ENCODE peak calls at places on chromosomes 12 and 14, in eight cellular contexts. Y, N, F, O, J, C, W and I are unnamed samples.
A peak's percentile ranks its signal among the peaks of the same experiment; 100 is the strongest.

GRCh38 chr12:120015313-120015712 is 26.3 kb downstream of the BICDL1 start:
- DNase-seq in Y (no peak), N (peak; percentile 17), F (no peak), O (no peak), J (no peak), C (no peak), W (no peak), I (no peak)

GRCh38 chr12:122062832-122063690 is 15.5 kb upstream of the MLXIP start:
- DNase-seq in Y (peak; percentile 24), N (no peak), F (peak; percentile 87), O (no peak), J (no peak), C (no peak), W (no peak), I (peak; percentile 72)

GRCh38 chr12:2551097-2551496 is 243.7 kb upstream of the FKBP4 start:
- DNase-seq in Y (no peak), N (no peak), F (no peak), O (no peak), J (no peak), C (no peak), W (no peak), I (no peak)

GRCh38 chr14:96077983-96078686 is 39.0 kb downstream of the C14orf132 start:
- DNase-seq in Y (no peak), N (no peak), F (peak; percentile 39), O (no peak), J (no peak), C (no peak), W (no peak), I (no peak)

GRCh38 chr12:91951571-91951970 is 194.1 kb downstream of the BTG1 start:
- DNase-seq in Y (no peak), N (no peak), F (no peak), O (no peak), J (no peak), C (no peak), W (no peak), I (no peak)

GRCh38 chr12:92357584-92358261 is 212.1 kb upstream of the BTG1 start:
- DNase-seq in Y (no peak), N (no peak), F (no peak), O (no peak), J (no peak), C (no peak), W (no peak), I (no peak)

GRCh38 chr14:33432407-33433023 is 493.8 kb downstream of the NPAS3 start:
- DNase-seq in Y (peak; percentile 33), N (no peak), F (peak; percentile 62), O (no peak), J (no peak), C (no peak), W (peak; percentile 32), I (no peak)

GRCh38 chr14:40936861-40937260 is 669.8 kb upstream of the LRFN5 start:
- DNase-seq in Y (no peak), N (no peak), F (no peak), O (no peak), J (no peak), C (no peak), W (no peak), I (no peak)

GRCh38 chr12:76026643-76027063 is 4.9 kb downstream of the PHLDA1 start:
- DNase-seq in Y (no peak), N (no peak), F (peak; percentile 71), O (no peak), J (no peak), C (no peak), W (no peak), I (no peak)

GRCh38 chr12:14272954-14273910 is 92.2 kb upstream of the ATF7IP start:
- DNase-seq in Y (no peak), N (no peak), F (no peak), O (no peak), J (no peak), C (no peak), W (no peak), I (no peak)